ENCODE peak calls at places on chromosome 18, in six cellular contexts. Z is fibroblast of pulmonary artery, T is GM03348, N is EL, M is renal cortical epithelial cell, S is AG10803. R is an unnamed sample.

GRCh38 chr18:57585421-57585820 is 1.1 kb downstream of the FECH start:
- DNase-seq in Z (peak), T (no peak), N (no peak), M (peak), S (no peak), R (no peak)

GRCh38 chr18:55120896-55121295 is 161.6 kb upstream of the CCDC68 start:
- DNase-seq in Z (no peak), T (no peak), N (no peak), M (no peak), S (peak), R (no peak)

GRCh38 chr18:50671376-50671775 is 111.5 kb downstream of the MAPK4 start:
- DNase-seq in Z (no peak), T (no peak), N (no peak), M (no peak), S (no peak), R (no peak)

GRCh38 chr18:68519341-68519740 is 195.6 kb downstream of the TMX3 start:
- DNase-seq in Z (no peak), T (no peak), N (peak), M (peak), S (peak), R (no peak)

GRCh38 chr18:2978626-2979025 is 34.3 kb downstream of the LPIN2 start:
- DNase-seq in Z (peak), T (peak), N (peak), M (peak), S (peak), R (no peak)

GRCh38 chr18:49966090-49966489 is 152.8 kb upstream of the ACAA2 start:
- DNase-seq in Z (no peak), T (no peak), N (no peak), M (peak), S (no peak), R (no peak)

GRCh38 chr18:57077786-57078552 is 68.9 kb upstream of the BOD1L2 start:
- DNase-seq in Z (no peak), T (no peak), N (no peak), M (no peak), S (no peak), R (no peak)

GRCh38 chr18:58829263-58829662 is 35.4 kb upstream of the ZNF532 start:
- DNase-seq in Z (peak), T (no peak), N (no peak), M (no peak), S (no peak), R (no peak)

GRCh38 chr18:14075196-14075595 is 57.0 kb downstream of the ZNF519 start:
- DNase-seq in Z (no peak), T (no peak), N (no peak), M (no peak), S (no peak), R (no peak)

GRCh38 chr18:1499265-1499664 is 594.6 kb downstream of the ADCYAP1 start:
- DNase-seq in Z (peak), T (peak), N (no peak), M (no peak), S (no peak), R (no peak)

GRCh38 chr18:24447961-24448360 is 12.5 kb upstream of the HRH4 start:
- DNase-seq in Z (no peak), T (no peak), N (no peak), M (no peak), S (no peak), R (no peak)

GRCh38 chr18:267380-267687 is 513 bp downstream of the THOC1 start:
- DNase-seq in Z (no peak), T (no peak), N (no peak), M (peak), S (peak), R (no peak)

GRCh38 chr18:832085-832681 is 20.1 kb upstream of the YES1 start:
- DNase-seq in Z (no peak), T (no peak), N (no peak), M (no peak), S (no peak), R (no peak)

GRCh38 chr18:4870177-4870773 is 326.8 kb downstream of the AKAIN1 start:
- DNase-seq in Z (no peak), T (no peak), N (no peak), M (no peak), S (no peak), R (no peak)

GRCh38 chr18:5582849-5583667 is 39.3 kb upstream of the EPB41L3 start:
- DNase-seq in Z (peak), T (peak), N (no peak), M (peak), S (no peak), R (no peak)

GRCh38 chr18:74040459-74041332 is 106.9 kb downstream of the FBXO15 start:
- DNase-seq in Z (no peak), T (peak), N (peak), M (no peak), S (peak), R (peak)

GRCh38 chr18:79545255-79545654 is 134.3 kb upstream of the CTDP1 start:
- DNase-seq in Z (no peak), T (no peak), N (no peak), M (no peak), S (no peak), R (no peak)

GRCh38 chr18:59697236-59697932 is at the start of gene CCBE1:
- DNase-seq in Z (peak), T (peak), N (peak), M (peak), S (peak), R (no peak)

GRCh38 chr18:69636529-69637301 is 236.0 kb downstream of the DOK6 start:
- DNase-seq in Z (no peak), T (no peak), N (no peak), M (no peak), S (no peak), R (no peak)

GRCh38 chr18:76412818-76413565 is 82.0 kb downstream of the ZNF516 start:
- DNase-seq in Z (no peak), T (peak), N (peak), M (no peak), S (peak), R (no peak)

GRCh38 chr18:61865466-61866165 is 27.2 kb downstream of the RNF152 start:
- DNase-seq in Z (peak), T (peak), N (no peak), M (no peak), S (peak), R (no peak)

GRCh38 chr18:13216732-13217465 is 1.7 kb upstream of the LDLRAD4 start:
- DNase-seq in Z (no peak), T (peak), N (no peak), M (no peak), S (no peak), R (peak)

GRCh38 chr18:23689031-23689615 is at the start of gene LAMA3:
- DNase-seq in Z (no peak), T (peak), N (peak), M (peak), S (peak), R (peak)

GRCh38 chr18:41993151-41993550 is 38.1 kb downstream of the PIK3C3 start:
- DNase-seq in Z (no peak), T (no peak), N (peak), M (no peak), S (peak), R (no peak)

GRCh38 chr18:72100465-72100864 is 443.7 kb downstream of the CBLN2 start:
- DNase-seq in Z (no peak), T (no peak), N (no peak), M (no peak), S (no peak), R (no peak)

GRCh38 chr18:46917808-46918600 is 602 bp downstream of the KATNAL2 start:
- DNase-seq in Z (peak), T (peak), N (peak), M (peak), S (peak), R (no peak)

GRCh38 chr18:62982600-62983251 is 267.4 kb downstream of the PHLPP1 start:
- DNase-seq in Z (peak), T (peak), N (peak), M (peak), S (peak), R (peak)

GRCh38 chr18:22113144-22113813 is 56.1 kb upstream of the GATA6 start:
- DNase-seq in Z (no peak), T (no peak), N (peak), M (no peak), S (no peak), R (no peak)

GRCh38 chr18:3857544-3857943 is 407.6 kb downstream of the TGIF1 start:
- DNase-seq in Z (peak), T (peak), N (peak), M (peak), S (peak), R (no peak)

GRCh38 chr18:23879126-23879525 is 135.4 kb upstream of the TTC39C start:
- DNase-seq in Z (no peak), T (no peak), N (no peak), M (no peak), S (no peak), R (no peak)

GRCh38 chr18:45104071-45104440 is 423.4 kb downstream of the SETBP1 start:
- DNase-seq in Z (no peak), T (no peak), N (no peak), M (no peak), S (no peak), R (no peak)

GRCh38 chr18:62585274-62586147 is 62.7 kb downstream of the ZCCHC2 start:
- DNase-seq in Z (no peak), T (no peak), N (no peak), M (no peak), S (no peak), R (peak)

GRCh38 chr18:25133879-25134278 is 218.1 kb downstream of the ZNF521 start:
- DNase-seq in Z (no peak), T (no peak), N (no peak), M (no peak), S (no peak), R (no peak)

GRCh38 chr18:70245941-70246537 is 40.6 kb upstream of the RTTN start:
- DNase-seq in Z (no peak), T (no peak), N (no peak), M (no peak), S (no peak), R (no peak)

GRCh38 chr18:68484241-68484640 is 230.7 kb downstream of the TMX3 start:
- DNase-seq in Z (peak), T (no peak), N (peak), M (peak), S (no peak), R (no peak)

GRCh38 chr18:21853972-21854563 is 113.5 kb downstream of the MIB1 start:
- DNase-seq in Z (peak), T (no peak), N (no peak), M (peak), S (peak), R (no peak)

GRCh38 chr18:3184275-3184963 is 35.3 kb downstream of the MYOM1 start:
- DNase-seq in Z (no peak), T (no peak), N (no peak), M (no peak), S (no peak), R (no peak)

R was measured in activated effector memory CD4-positive, alpha-beta T cell treated with Interleukin-2 at 50 U/mL for 16 hours.